ENCODE peak calls at places on chromosome 12, in six cellular contexts. R is psoas muscle; I is CD4-positive, alpha-beta T cell; G is dorsolateral prefrontal cortex; K is iPS DF 6.9; H is B cell. F is an unnamed sample.

GRCh38 chr12:91139981-91140659 is 28.8 kb upstream of the LUM start:
- DNase-seq in K (no peak), R (no peak), I (no peak), H (no peak), G (no peak), F (peak; percentile 54)

GRCh38 chr12:27549231-27549800 is 25.3 kb downstream of the PPFIBP1 start:
- DNase-seq in I (no peak), K (no peak), G (no peak), H (no peak), R (no peak), F (peak; percentile 61)

GRCh38 chr12:123232472-123232806 is 502 bp downstream of the MPHOSPH9 start:
- DNase-seq in R (no peak), I (no peak), G (no peak), K (no peak), H (peak; percentile 41), F (no peak)

GRCh38 chr12:15038137-15038536 is 65.3 kb downstream of the PDE6H start:
- DNase-seq in R (no peak), I (no peak), H (no peak), K (no peak), G (no peak), F (no peak)

GRCh38 chr12:8823565-8824300 is 1.3 kb downstream of the A2ML1 start:
- DNase-seq in I (no peak), G (no peak), R (no peak), K (peak; percentile 84), H (peak; percentile 27), F (peak; percentile 51)

GRCh38 chr12:32482226-32482625 is 82.9 kb downstream of the FGD4 start:
- DNase-seq in G (no peak), H (no peak), K (no peak), I (no peak), R (no peak), F (no peak)

GRCh38 chr12:114674201-114675047 is 9.6 kb downstream of the TBX3 start:
- DNase-seq in H (no peak), R (peak; percentile 19), K (no peak), G (no peak), I (no peak), F (no peak)

GRCh38 chr12:28611115-28611435 is 420.8 kb downstream of the CCDC91 start:
- DNase-seq in I (no peak), R (no peak), K (no peak), H (no peak), G (no peak), F (peak; percentile 67)

GRCh38 chr12:56988207-56988739 is 18.1 kb downstream of the ZBTB39 start:
- DNase-seq in G (no peak), K (no peak), H (no peak), I (no peak), R (no peak), F (no peak)

GRCh38 chr12:3454780-3455179 is 36.2 kb upstream of the PRMT8 start:
- DNase-seq in H (no peak), K (no peak), G (no peak), R (no peak), I (no peak), F (no peak)

GRCh38 chr12:99043319-99043914 is 398.3 kb downstream of the APAF1 start:
- DNase-seq in H (peak; percentile 19), R (peak; percentile 54), I (peak; percentile 25), G (peak; percentile 69), K (peak; percentile 27), F (peak; percentile 60)

GRCh38 chr12:110135012-110135411 is 10.9 kb downstream of the IFT81 start:
- DNase-seq in H (no peak), I (no peak), R (no peak), K (no peak), G (no peak), F (peak; percentile 65)

GRCh38 chr12:131003036-131003435 is 49.3 kb downstream of the ADGRD1 start:
- DNase-seq in R (no peak), I (no peak), K (no peak), H (no peak), G (no peak), F (no peak)

GRCh38 chr12:100554608-100555077 is 18.8 kb upstream of the GAS2L3 start:
- DNase-seq in I (no peak), K (peak; percentile 78), H (no peak), R (no peak), G (no peak), F (peak; percentile 71)

GRCh38 chr12:113659416-113659815 is 187.7 kb upstream of the LHX5 start:
- DNase-seq in I (no peak), K (no peak), H (no peak), R (no peak), G (no peak), F (no peak)

GRCh38 chr12:132583736-132584135 is 26.6 kb downstream of the LRCOL1 start:
- DNase-seq in K (no peak), H (no peak), R (peak; percentile 15), G (no peak), I (no peak), F (no peak)

GRCh38 chr12:66693901-66694513 is 15.1 kb upstream of the GRIP1 start:
- DNase-seq in K (no peak), R (no peak), I (no peak), H (peak; percentile 20), G (no peak), F (peak; percentile 65)

GRCh38 chr12:41992029-41992428 is 152.6 kb downstream of the GXYLT1 start:
- DNase-seq in R (no peak), I (no peak), G (no peak), H (no peak), K (no peak), F (no peak)

GRCh38 chr12:24928131-24928530 is 20.8 kb downstream of the BCAT1 start:
- DNase-seq in I (no peak), H (no peak), G (no peak), K (no peak), R (no peak), F (no peak)

GRCh38 chr12:13242926-13243325 is 46.4 kb downstream of the EMP1 start:
- DNase-seq in I (no peak), H (no peak), G (no peak), R (no peak), K (no peak), F (no peak)

GRCh38 chr12:111435661-111436201 is 30.0 kb downstream of the SH2B3 start:
- DNase-seq in G (no peak), I (no peak), R (no peak), H (no peak), K (no peak), F (no peak)

GRCh38 chr12:106840217-106840616 is 65.7 kb downstream of the RIC8B start:
- DNase-seq in H (no peak), K (no peak), I (no peak), R (no peak), G (no peak), F (peak; percentile 17)

GRCh38 chr12:58580095-58580494 is 340.2 kb downstream of the LRIG3 start:
- DNase-seq in K (no peak), R (no peak), G (no peak), I (no peak), H (no peak), F (no peak)

GRCh38 chr12:55797068-55797467 is 20.5 kb downstream of the SARNP start:
- DNase-seq in I (no peak), R (no peak), H (peak; percentile 19), G (no peak), K (no peak), F (peak; percentile 45)

GRCh38 chr12:102061096-102061555 is 665 bp downstream of the WASHC3 start:
- DNase-seq in R (no peak), G (no peak), K (no peak), I (no peak), H (peak; percentile 15), F (no peak)

GRCh38 chr12:21659383-21659782 is 1.7 kb upstream of the LDHB start:
- DNase-seq in G (no peak), H (no peak), R (no peak), I (no peak), K (no peak), F (no peak)

GRCh38 chr12:109291117-109291516 is 18.0 kb downstream of the FOXN4 start:
- DNase-seq in K (no peak), G (no peak), I (no peak), H (no peak), R (no peak), F (no peak)

GRCh38 chr12:52681551-52682380 is 1.6 kb upstream of the KRT1 start:
- DNase-seq in R (no peak), H (no peak), G (no peak), I (peak; percentile 42), K (no peak), F (no peak)

GRCh38 chr12:48023386-48023785 is 19.1 kb upstream of the COL2A1 start:
- DNase-seq in R (no peak), K (no peak), H (no peak), I (no peak), G (no peak), F (no peak)

GRCh38 chr12:119959435-119959834 is 29.6 kb upstream of the BICDL1 start:
- DNase-seq in R (no peak), I (no peak), H (no peak), K (no peak), G (no peak), F (no peak)

GRCh38 chr12:2084553-2085296 is 31.9 kb downstream of the CACNA1C start:
- DNase-seq in H (no peak), K (no peak), R (peak; percentile 37), G (no peak), I (no peak), F (peak; percentile 78)

GRCh38 chr12:122888232-122888752 is 7.6 kb downstream of the VPS37B start:
- DNase-seq in K (no peak), I (no peak), R (no peak), G (no peak), H (peak; percentile 66), F (no peak)

GRCh38 chr12:54370218-54370730 is 6.0 kb upstream of the GPR84 start:
- DNase-seq in I (no peak), H (no peak), G (peak; percentile 82), R (peak; percentile 83), K (no peak), F (peak; percentile 92)

GRCh38 chr12:76340680-76341435 is 7.4 kb downstream of the BBS10 start:
- DNase-seq in R (no peak), I (no peak), K (no peak), G (no peak), H (no peak), F (no peak)

GRCh38 chr12:16454481-16454880 is 107.0 kb downstream of the MGST1 start:
- DNase-seq in I (no peak), H (no peak), K (no peak), G (no peak), R (no peak), F (no peak)

GRCh38 chr12:53217049-53217929 is 10.2 kb upstream of the ITGB7 start:
- DNase-seq in R (peak; percentile 74), G (no peak), I (no peak), K (no peak), H (no peak), F (peak; percentile 61)

GRCh38 chr12:89707992-89708792 is 446 bp downstream of the ATP2B1 start:
- DNase-seq in H (peak; percentile 51), K (no peak), R (peak; percentile 47), G (peak; percentile 56), I (peak; percentile 36), F (peak; percentile 52)

GRCh38 chr12:116637589-116638165 is 78.5 kb downstream of the MAP1LC3B2 start:
- DNase-seq in G (no peak), R (no peak), K (no peak), I (no peak), H (no peak), F (no peak)

F was measured in AG20443.